ENCODE peak calls at places on chromosomes 6 and 20, in ten cellular contexts. One of them, this sample, is unnamed.

GRCh38 chr6:90406957-90407356 is 110.3 kb upstream of the BACH2 start:
- DNase-seq in tibial nerve: no peak
- DNase-seq in stomach: no peak
- DNase-seq in SK-N-SH: no peak
- DNase-seq in suprapubic skin: no peak
- DNase-seq in HepG2: no peak
- DNase-seq in A549: no peak
- DNase-seq in ovary: no peak
- DNase-seq in K562: no peak
- DNase-seq in H1: no peak
- DNase-seq in this sample: no peak

GRCh38 chr6:26457796-26458688 is at the start of gene BTN2A1:
- DNase-seq in K562: peak
- DNase-seq in HepG2: peak
- DNase-seq in A549: peak
- DNase-seq in ovary: peak
- DNase-seq in SK-N-SH: peak
- DNase-seq in tibial nerve: peak
- DNase-seq in suprapubic skin: peak
- DNase-seq in stomach: peak
- DNase-seq in H1: peak
- DNase-seq in this sample: peak

GRCh38 chr6:129006685-129007514 is 124.0 kb downstream of the LAMA2 start:
- DNase-seq in K562: no peak
- DNase-seq in SK-N-SH: no peak
- DNase-seq in HepG2: peak
- DNase-seq in ovary: no peak
- DNase-seq in H1: no peak
- DNase-seq in tibial nerve: no peak
- DNase-seq in suprapubic skin: no peak
- DNase-seq in stomach: no peak
- DNase-seq in A549: no peak
- DNase-seq in this sample: no peak

GRCh38 chr20:36644032-36644712 is 1.8 kb downstream of the SLA2 start:
- DNase-seq in stomach: no peak
- DNase-seq in A549: no peak
- DNase-seq in H1: no peak
- DNase-seq in ovary: no peak
- DNase-seq in SK-N-SH: no peak
- DNase-seq in HepG2: no peak
- DNase-seq in tibial nerve: no peak
- DNase-seq in suprapubic skin: no peak
- DNase-seq in K562: no peak
- DNase-seq in this sample: no peak

GRCh38 chr6:53257001-53257400 is 91.7 kb downstream of the ELOVL5 start:
- DNase-seq in H1: no peak
- DNase-seq in SK-N-SH: no peak
- DNase-seq in stomach: no peak
- DNase-seq in HepG2: no peak
- DNase-seq in K562: no peak
- DNase-seq in A549: no peak
- DNase-seq in tibial nerve: no peak
- DNase-seq in suprapubic skin: no peak
- DNase-seq in ovary: no peak
- DNase-seq in this sample: no peak

GRCh38 chr6:19836799-19837510 is at the start of gene ID4:
- DNase-seq in stomach: peak
- DNase-seq in suprapubic skin: peak
- DNase-seq in K562: no peak
- DNase-seq in SK-N-SH: peak
- DNase-seq in H1: peak
- DNase-seq in HepG2: no peak
- DNase-seq in ovary: peak
- DNase-seq in tibial nerve: peak
- DNase-seq in A549: peak
- DNase-seq in this sample: peak

GRCh38 chr20:57794600-57795346 is 85.0 kb upstream of the PMEPA1 start:
- DNase-seq in A549: no peak
- DNase-seq in SK-N-SH: no peak
- DNase-seq in tibial nerve: no peak
- DNase-seq in stomach: no peak
- DNase-seq in ovary: no peak
- DNase-seq in K562: no peak
- DNase-seq in HepG2: no peak
- DNase-seq in H1: no peak
- DNase-seq in suprapubic skin: no peak
- DNase-seq in this sample: no peak

GRCh38 chr6:25331085-25331685 is 52.0 kb downstream of the CARMIL1 start:
- DNase-seq in HepG2: no peak
- DNase-seq in K562: no peak
- DNase-seq in stomach: no peak
- DNase-seq in suprapubic skin: no peak
- DNase-seq in H1: no peak
- DNase-seq in tibial nerve: no peak
- DNase-seq in A549: no peak
- DNase-seq in ovary: no peak
- DNase-seq in SK-N-SH: no peak
- DNase-seq in this sample: no peak

GRCh38 chr20:39660965-39661364 is 698.8 kb downstream of the DHX35 start:
- DNase-seq in ovary: no peak
- DNase-seq in K562: no peak
- DNase-seq in tibial nerve: no peak
- DNase-seq in stomach: no peak
- DNase-seq in H1: no peak
- DNase-seq in A549: no peak
- DNase-seq in suprapubic skin: no peak
- DNase-seq in SK-N-SH: no peak
- DNase-seq in HepG2: no peak
- DNase-seq in this sample: no peak

GRCh38 chr6:157959451-157960227 is 22.0 kb upstream of the SYNJ2 start:
- DNase-seq in SK-N-SH: no peak
- DNase-seq in A549: no peak
- DNase-seq in suprapubic skin: no peak
- DNase-seq in stomach: no peak
- DNase-seq in K562: no peak
- DNase-seq in tibial nerve: no peak
- DNase-seq in H1: no peak
- DNase-seq in ovary: no peak
- DNase-seq in HepG2: no peak
- DNase-seq in this sample: no peak

GRCh38 chr20:20321134-20321533 is 46.8 kb upstream of the INSM1 start:
- DNase-seq in H1: no peak
- DNase-seq in ovary: no peak
- DNase-seq in stomach: no peak
- DNase-seq in A549: no peak
- DNase-seq in suprapubic skin: no peak
- DNase-seq in tibial nerve: no peak
- DNase-seq in HepG2: no peak
- DNase-seq in SK-N-SH: no peak
- DNase-seq in K562: no peak
- DNase-seq in this sample: no peak

GRCh38 chr6:35984701-35985100 is 39.7 kb downstream of the SLC26A8 start:
- DNase-seq in HepG2: no peak
- DNase-seq in SK-N-SH: no peak
- DNase-seq in stomach: no peak
- DNase-seq in K562: no peak
- DNase-seq in tibial nerve: no peak
- DNase-seq in H1: no peak
- DNase-seq in A549: no peak
- DNase-seq in suprapubic skin: no peak
- DNase-seq in ovary: no peak
- DNase-seq in this sample: no peak

GRCh38 chr6:129292836-129293235 is 409.9 kb downstream of the LAMA2 start:
- DNase-seq in tibial nerve: no peak
- DNase-seq in H1: no peak
- DNase-seq in K562: no peak
- DNase-seq in stomach: no peak
- DNase-seq in suprapubic skin: no peak
- DNase-seq in ovary: no peak
- DNase-seq in SK-N-SH: no peak
- DNase-seq in A549: no peak
- DNase-seq in HepG2: no peak
- DNase-seq in this sample: no peak

GRCh38 chr6:32627831-32628230 is 9.4 kb upstream of the HLA-DQA1 start:
- DNase-seq in HepG2: no peak
- DNase-seq in H1: no peak
- DNase-seq in suprapubic skin: no peak
- DNase-seq in tibial nerve: peak
- DNase-seq in SK-N-SH: no peak
- DNase-seq in stomach: peak
- DNase-seq in K562: no peak
- DNase-seq in ovary: no peak
- DNase-seq in A549: no peak
- DNase-seq in this sample: no peak
- TF ChIP-seq EP300 in HepG2: no peak
- TF ChIP-seq EP300 in H1: no peak
- TF ChIP-seq EP300 in suprapubic skin: no peak
- TF ChIP-seq EP300 in tibial nerve: no peak
- TF ChIP-seq EP300 in SK-N-SH: no peak
- TF ChIP-seq EP300 in stomach: no peak
- TF ChIP-seq EP300 in K562: no peak
- TF ChIP-seq EP300 in ovary: no peak
- TF ChIP-seq EP300 in A549: no peak
- TF ChIP-seq EP300 in this sample: no peak

DNA sequence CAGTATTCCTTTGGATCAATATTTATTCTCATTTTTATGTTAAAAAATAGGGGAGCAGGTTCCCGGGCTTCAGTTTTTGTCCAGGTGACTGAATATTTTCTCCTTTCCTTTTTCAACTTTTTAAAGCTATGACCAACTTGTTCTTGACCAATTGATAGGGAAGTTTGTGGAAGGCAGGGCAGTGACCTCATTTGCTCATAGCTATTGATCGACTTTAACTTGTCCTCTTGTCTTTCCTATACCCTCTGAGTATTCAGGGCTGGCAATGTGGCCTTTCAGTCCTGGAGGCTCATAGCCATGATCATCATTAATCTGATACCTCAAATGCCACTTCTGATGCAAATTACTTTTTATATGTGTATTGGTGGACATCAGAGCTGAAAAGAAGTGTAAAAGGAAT is 448.8 kb downstream of the KIF16B start:
- DNase-seq in A549: no peak
- DNase-seq in SK-N-SH: no peak
- DNase-seq in H1: no peak
- DNase-seq in ovary: no peak
- DNase-seq in tibial nerve: no peak
- DNase-seq in HepG2: no peak
- DNase-seq in stomach: no peak
- DNase-seq in K562: no peak
- DNase-seq in suprapubic skin: no peak
- DNase-seq in this sample: no peak
- TF ChIP-seq CTCF in A549: no peak
- TF ChIP-seq CTCF in SK-N-SH: no peak
- TF ChIP-seq CTCF in H1: no peak
- TF ChIP-seq CTCF in ovary: no peak
- TF ChIP-seq CTCF in tibial nerve: no peak
- TF ChIP-seq CTCF in HepG2: no peak
- TF ChIP-seq CTCF in stomach: no peak
- TF ChIP-seq CTCF in K562: no peak
- TF ChIP-seq CTCF in suprapubic skin: no peak
- TF ChIP-seq CTCF in this sample: no peak

GRCh38 chr20:62498874-62499273 is 23.1 kb upstream of the GATA5 start:
- DNase-seq in K562: no peak
- DNase-seq in H1: no peak
- DNase-seq in SK-N-SH: no peak
- DNase-seq in stomach: no peak
- DNase-seq in A549: no peak
- DNase-seq in ovary: no peak
- DNase-seq in HepG2: no peak
- DNase-seq in tibial nerve: no peak
- DNase-seq in suprapubic skin: no peak
- DNase-seq in this sample: no peak

GRCh38 chr20:62494980-62495797 is 19.4 kb upstream of the GATA5 start:
- DNase-seq in A549: no peak
- DNase-seq in K562: no peak
- DNase-seq in tibial nerve: no peak
- DNase-seq in H1: no peak
- DNase-seq in HepG2: no peak
- DNase-seq in stomach: no peak
- DNase-seq in SK-N-SH: no peak
- DNase-seq in ovary: no peak
- DNase-seq in suprapubic skin: no peak
- DNase-seq in this sample: no peak

GRCh38 chr20:62495798-62496325 is 20.1 kb upstream of the GATA5 start:
- DNase-seq in K562: no peak
- DNase-seq in ovary: no peak
- DNase-seq in suprapubic skin: no peak
- DNase-seq in HepG2: no peak
- DNase-seq in tibial nerve: no peak
- DNase-seq in H1: no peak
- DNase-seq in stomach: peak
- DNase-seq in SK-N-SH: no peak
- DNase-seq in A549: no peak
- DNase-seq in this sample: no peak

GRCh38 chr20:62494537-62494936 is 18.7 kb upstream of the GATA5 start:
- DNase-seq in K562: no peak
- DNase-seq in H1: no peak
- DNase-seq in A549: no peak
- DNase-seq in suprapubic skin: no peak
- DNase-seq in SK-N-SH: no peak
- DNase-seq in HepG2: no peak
- DNase-seq in stomach: no peak
- DNase-seq in tibial nerve: no peak
- DNase-seq in ovary: no peak
- DNase-seq in this sample: no peak

DNA sequence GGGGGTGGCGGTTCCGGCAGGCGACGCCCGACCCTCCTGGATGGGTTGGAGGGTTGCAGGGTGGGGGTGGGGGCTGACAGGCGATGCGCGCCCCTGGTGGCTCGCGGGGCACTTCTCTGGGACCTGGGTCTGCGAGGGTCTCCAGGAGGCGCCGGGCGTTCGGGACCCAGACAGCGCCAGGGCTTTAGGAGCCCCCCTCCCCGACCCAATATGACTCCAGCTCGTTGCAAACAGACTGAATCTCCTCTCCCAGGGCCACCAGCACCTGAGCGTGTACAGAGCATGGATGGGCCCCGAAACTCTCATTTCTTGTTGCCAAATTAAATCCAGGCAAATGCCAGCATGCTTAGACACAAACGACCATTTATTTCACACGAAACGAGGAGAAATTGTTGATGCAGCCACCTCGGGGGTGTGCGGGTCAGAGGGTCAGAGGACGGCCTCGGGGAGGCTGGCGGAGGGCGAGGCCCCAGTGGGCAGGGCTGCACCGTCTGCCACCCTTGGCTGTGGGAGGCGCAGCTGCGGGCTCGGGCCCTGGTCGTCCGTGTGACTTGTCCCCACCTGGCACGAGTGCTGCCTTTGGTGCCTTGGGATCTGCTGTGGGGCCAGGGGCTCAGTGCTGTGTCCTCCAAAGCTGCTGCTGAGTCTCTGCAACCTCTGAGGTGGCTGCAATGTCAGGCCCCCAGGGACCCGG is 20.9 kb upstream of the GATA5 start:
- DNase-seq in A549: no peak
- DNase-seq in tibial nerve: no peak
- DNase-seq in H1: no peak
- DNase-seq in stomach: no peak
- DNase-seq in suprapubic skin: no peak
- DNase-seq in K562: peak
- DNase-seq in ovary: no peak
- DNase-seq in HepG2: no peak
- DNase-seq in SK-N-SH: peak
- DNase-seq in this sample: no peak
- TF ChIP-seq EP300 in A549: no peak
- TF ChIP-seq EP300 in tibial nerve: no peak
- TF ChIP-seq EP300 in H1: no peak
- TF ChIP-seq EP300 in stomach: no peak
- TF ChIP-seq EP300 in suprapubic skin: no peak
- TF ChIP-seq EP300 in K562: no peak
- TF ChIP-seq EP300 in ovary: no peak
- TF ChIP-seq EP300 in HepG2: no peak
- TF ChIP-seq EP300 in SK-N-SH: no peak
- TF ChIP-seq EP300 in this sample: no peak

GRCh38 chr6:72624557-72625160 is 2.8 kb downstream of the KCNQ5 start:
- DNase-seq in HepG2: no peak
- DNase-seq in A549: peak
- DNase-seq in tibial nerve: no peak
- DNase-seq in suprapubic skin: no peak
- DNase-seq in stomach: no peak
- DNase-seq in H1: no peak
- DNase-seq in ovary: no peak
- DNase-seq in K562: peak
- DNase-seq in SK-N-SH: peak
- DNase-seq in this sample: no peak
- TF ChIP-seq CTCF in HepG2: peak
- TF ChIP-seq CTCF in A549: no peak
- TF ChIP-seq CTCF in tibial nerve: peak
- TF ChIP-seq CTCF in suprapubic skin: peak
- TF ChIP-seq CTCF in stomach: no peak
- TF ChIP-seq CTCF in H1: peak
- TF ChIP-seq CTCF in ovary: no peak
- TF ChIP-seq CTCF in K562: peak
- TF ChIP-seq CTCF in SK-N-SH: peak
- TF ChIP-seq CTCF in this sample: peak

This sample was measured in sigmoid colon.